ENCODE peak calls at places on chromosome 10, in four cellular contexts. D is Kasumi-1, E is HT1080, L is A172. V is an unnamed sample.

GRCh38 chr10:89946106-89946505 is 244.7 kb downstream of the KIF20B start:
- DNase-seq in D (no peak), E (peak), L (peak), V (no peak)

GRCh38 chr10:49500420-49500819 is 38.5 kb downstream of the ERCC6 start:
- DNase-seq in D (no peak), E (no peak), L (no peak), V (no peak)

GRCh38 chr10:117431160-117431559 is 55.9 kb upstream of the PDZD8 start:
- DNase-seq in D (peak), E (peak), L (peak), V (peak)

GRCh38 chr10:15738237-15738928 is 18.7 kb upstream of the ITGA8 start:
- DNase-seq in D (no peak), E (no peak), L (no peak), V (no peak)

GRCh38 chr10:34792881-34793280 is 22.2 kb downstream of the PARD3 start:
- DNase-seq in D (no peak), E (no peak), L (no peak), V (no peak)

GRCh38 chr10:119448579-119449209 is 93.8 kb downstream of the RGS10 start:
- DNase-seq in D (no peak), E (no peak), L (no peak), V (no peak)

GRCh38 chr10:47048533-47048905 is 137.3 kb downstream of the PTPN20 start:
- DNase-seq in D (no peak), E (peak), L (no peak), V (no peak)

GRCh38 chr10:75651452-75651851 is 220.0 kb downstream of the LRMDA start:
- DNase-seq in D (peak), E (no peak), L (no peak), V (peak)

GRCh38 chr10:10110817-10111490 is 906.7 kb upstream of the CELF2 start:
- DNase-seq in D (no peak), E (peak), L (no peak), V (no peak)

GRCh38 chr10:58511765-58512469 is 755 bp upstream of the BICC1 start:
- DNase-seq in D (no peak), E (no peak), L (no peak), V (no peak)

GRCh38 chr10:63627376-63627775 is 106.2 kb downstream of the REEP3 start:
- DNase-seq in D (no peak), E (no peak), L (no peak), V (no peak)

GRCh38 chr10:57300718-57301117 is 939.7 kb upstream of the ZWINT start:
- DNase-seq in D (no peak), E (no peak), L (no peak), V (no peak)

V was measured in foreskin keratinocyte.